ENCODE peak calls at places on chromosomes 16 and 17, in six cellular contexts. F, N, H, C, G and E are unnamed samples. For H3K36me3, the result is how much of the 10 kb centered on the place peaks cover.

GRCh38 chr16:88345943-88346560 is 36.7 kb upstream of the ZNF469 start:
- DNase-seq in G (no peak), H (no peak), C (peak), F (no peak), N (no peak), E (no peak)

GRCh38 chr17:9150407-9151090 is 129.2 kb downstream of the NTN1 start:
- DNase-seq in G (no peak), H (no peak), F (no peak), N (no peak), C (no peak), E (no peak)

GRCh38 chr16:17836868-17837602 is 366.3 kb upstream of the XYLT1 start:
- DNase-seq in N (no peak), G (no peak), C (no peak), F (no peak), H (peak), E (no peak)

GRCh38 chr16:7835032-7835431 is 502.4 kb downstream of the RBFOX1 start:
- DNase-seq in G (no peak), C (no peak), F (no peak), H (no peak), N (no peak), E (no peak)

GRCh38 chr16:4580245-4580644 is 24.1 kb downstream of the C16orf96 start:
- DNase-seq in H (peak), G (no peak), C (no peak), N (no peak), F (no peak), E (no peak)

GRCh38 chr17:82458885-82459424 is 414 bp downstream of the NARF start:
- DNase-seq in N (no peak), G (no peak), C (no peak), F (no peak), H (no peak), E (peak)

GRCh38 chr17:32518856-32519768 is 32.3 kb downstream of the CDK5R1 start:
- DNase-seq in C (peak), N (no peak), F (peak), H (peak), G (no peak), E (peak)

GRCh38 chr17:970388-970768 is 9.2 kb downstream of the NXN start:
- DNase-seq in N (no peak), F (no peak), G (no peak), C (no peak), H (no peak), E (no peak)

GRCh38 chr17:83054518-83055125 is 24.8 kb upstream of the METRNL start:
- DNase-seq in H (no peak), N (peak), G (peak), C (no peak), F (no peak), E (no peak)

GRCh38 chr17:82434216-82434565 is 15.8 kb upstream of the OGFOD3 start:
- DNase-seq in N (no peak), H (no peak), F (no peak), C (no peak), G (no peak), E (no peak)

GRCh38 chr16:868386-868755 is 67.8 kb upstream of the GNG13 start:
- DNase-seq in N (no peak), G (no peak), H (no peak), F (no peak), C (no peak), E (no peak)

DNA sequence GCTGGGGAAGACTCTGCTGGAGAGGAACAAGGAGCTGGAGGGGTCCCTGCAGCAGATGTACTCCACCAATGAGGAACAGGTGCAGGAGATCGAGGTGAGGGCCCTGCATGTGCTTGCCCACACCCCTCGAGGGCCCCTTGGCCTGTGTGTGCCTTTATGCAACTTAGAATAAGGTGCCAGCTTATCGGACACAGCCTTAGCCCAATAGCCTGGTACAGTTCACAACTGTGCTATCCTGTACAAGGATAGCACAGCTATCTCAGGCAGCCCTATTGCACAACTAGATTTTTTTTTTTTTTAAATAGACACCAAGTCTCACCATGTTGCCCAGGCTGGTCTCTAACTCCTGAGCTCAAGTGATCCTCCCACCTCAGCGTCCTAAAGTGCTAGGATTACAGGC is 12.1 kb downstream of the CDR2L start:
- DNase-seq in F (no peak), G (no peak), H (no peak), N (no peak), C (no peak), E (no peak)
- H3K36me3 ChIP-seq in F (under half), G (under half), H (under half), N (under half), C (half or more), E (under half)

GRCh38 chr16:46607529-46607928 is 13.7 kb downstream of the SHCBP1 start:
- DNase-seq in C (no peak), H (peak), G (no peak), F (no peak), N (no peak), E (no peak)
- H3K36me3 ChIP-seq in C (under half), H (under half), G (under half), F (under half), N (under half), E (under half)

DNA sequence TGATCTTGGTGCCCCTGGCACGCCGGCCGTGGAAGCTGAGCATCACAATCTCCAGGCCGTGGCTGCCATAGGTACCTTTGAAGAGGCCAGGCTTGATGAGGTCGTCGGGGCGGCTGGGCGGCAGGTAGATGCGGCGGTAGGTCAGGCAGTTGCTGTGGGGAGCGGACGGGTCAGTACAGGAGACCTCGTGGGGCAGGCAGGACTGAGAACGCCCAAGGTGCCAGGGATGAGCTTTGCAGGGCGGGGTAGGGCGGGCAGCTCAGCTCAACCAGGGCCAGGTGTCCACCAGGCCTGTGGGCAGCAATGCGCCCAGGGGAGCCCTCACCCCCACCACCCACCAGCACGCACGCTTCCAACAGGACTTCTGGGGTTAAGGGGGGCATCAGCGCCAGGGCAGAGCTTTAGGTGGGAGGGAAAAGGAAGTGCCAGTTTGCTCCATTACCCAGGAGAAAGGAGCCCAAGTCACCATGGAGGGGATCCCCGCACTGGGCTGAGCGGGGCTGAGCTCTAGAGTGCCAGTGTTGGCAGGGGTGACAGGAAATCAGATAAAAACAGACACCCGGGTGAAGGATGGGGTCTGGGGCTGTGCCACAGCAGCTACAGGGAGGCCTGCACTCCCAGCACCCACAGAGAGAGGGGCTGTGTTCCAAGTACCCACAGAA is 18.2 kb upstream of the C16orf95 start:
- DNase-seq in C (no peak), G (no peak), H (no peak), F (no peak), N (no peak), E (no peak)
- H3K36me3 ChIP-seq in C (half or more), G (half or more), H (under half), F (under half), N (half or more), E (under half)

GRCh38 chr16:22321340-22322001 is 24.3 kb downstream of the POLR3E start:
- DNase-seq in G (no peak), C (peak), H (peak), F (peak), N (peak), E (peak)

GRCh38 chr16:22322021-22322471 is 24.8 kb downstream of the POLR3E start:
- DNase-seq in N (no peak), C (no peak), F (no peak), H (no peak), G (no peak), E (no peak)

GRCh38 chr16:22318690-22319358 is 21.6 kb downstream of the POLR3E start:
- DNase-seq in N (no peak), F (no peak), G (no peak), H (peak), C (no peak), E (no peak)

GRCh38 chr16:22322741-22323140 is 25.5 kb downstream of the POLR3E start:
- DNase-seq in G (no peak), N (no peak), C (no peak), H (no peak), F (no peak), E (no peak)

GRCh38 chr16:22320572-22321339 is 23.5 kb downstream of the POLR3E start:
- DNase-seq in N (no peak), H (no peak), G (no peak), F (no peak), C (no peak), E (no peak)
- H3K36me3 ChIP-seq in N (half or more), H (under half), G (half or more), F (under half), C (half or more), E (under half)

GRCh38 chr17:52159159-52159809 is 770 bp upstream of the CA10 start:
- DNase-seq in F (no peak), G (no peak), N (no peak), C (no peak), H (no peak), E (no peak)

GRCh38 chr17:52157603-52158449 is 688 bp downstream of the CA10 start:
- DNase-seq in H (no peak), G (no peak), N (no peak), F (no peak), C (no peak), E (no peak)

GRCh38 chr17:52157161-52157560 is 1.4 kb downstream of the CA10 start:
- DNase-seq in G (no peak), F (no peak), C (no peak), N (no peak), H (no peak), E (no peak)

GRCh38 chr17:52158450-52159042 is at the start of gene CA10:
- DNase-seq in F (no peak), G (no peak), C (no peak), N (no peak), H (no peak), E (peak)

GRCh38 chr17:52159810-52160578 is 1.5 kb upstream of the CA10 start:
- DNase-seq in F (no peak), H (no peak), G (no peak), N (no peak), C (no peak), E (no peak)
- H3K36me3 ChIP-seq in F (under half), H (under half), G (under half), N (under half), C (under half), E (under half)

GRCh38 chr17:63529711-63530556 is 6.8 kb downstream of the KCNH6 start:
- DNase-seq in H (no peak), N (no peak), G (no peak), C (no peak), F (no peak), E (no peak)
- H3K36me3 ChIP-seq in H (under half), N (under half), G (under half), C (under half), F (under half), E (under half)

GRCh38 chr16:30764086-30764485 is 2.0 kb downstream of the RNF40 start:
- DNase-seq in F (no peak), N (no peak), H (no peak), G (no peak), C (no peak), E (no peak)
- H3K36me3 ChIP-seq in F (under half), N (half or more), H (under half), G (half or more), C (half or more), E (under half)